ENCODE peak calls at places on chromosomes 6 and 20, in five cellular contexts. N is amniotic epithelial cell, Q is mesothelial cell of epicardium, T is activated T-cell treated with anti-CD3 and anti-CD28 coated beads for 1 hour, G is GM12865. U is an unnamed sample.
A peak's percentile ranks its signal among the peaks of the same experiment; 100 is the strongest.

GRCh38 chr6:166691199-166691598 is 64.1 kb upstream of the RPS6KA2 start:
- DNase-seq in N (peak; percentile 57), Q (no peak), T (no peak), G (no peak), U (no peak)

GRCh38 chr20:6006603-6006949 is 47.3 kb downstream of the LRRN4 start:
- DNase-seq in N (no peak), Q (no peak), G (no peak), T (no peak), U (no peak)

GRCh38 chr20:34891166-34892062 is 15.0 kb downstream of the ACSS2 start:
- DNase-seq in T (no peak), N (peak; percentile 84), Q (no peak), G (peak; percentile 9), U (no peak)

GRCh38 chr20:49501917-49502316 is 19.4 kb upstream of the KCNB1 start:
- DNase-seq in Q (no peak), N (peak; percentile 34), T (no peak), G (peak; percentile 24), U (no peak)

GRCh38 chr6:100349366-100349765 is 115.4 kb downstream of the SIM1 start:
- DNase-seq in T (no peak), N (no peak), Q (no peak), G (no peak), U (no peak)

GRCh38 chr6:134720353-134721094 is 229.4 kb downstream of the ALDH8A1 start:
- DNase-seq in T (no peak), N (peak; percentile 27), Q (no peak), G (no peak), U (no peak)

GRCh38 chr20:38799248-38799647 is 6.2 kb upstream of the PPP1R16B start:
- DNase-seq in N (no peak), T (no peak), G (no peak), Q (no peak), U (no peak)

GRCh38 chr6:141922898-141923297 is 209.8 kb upstream of the GJE1 start:
- DNase-seq in G (no peak), Q (no peak), T (no peak), N (no peak), U (no peak)

GRCh38 chr6:65709099-65709830 is 2.2 kb upstream of the EYS start:
- DNase-seq in N (no peak), G (no peak), Q (no peak), T (no peak), U (no peak)

GRCh38 chr6:108598316-108598863 is 37.7 kb downstream of the FOXO3 start:
- DNase-seq in Q (no peak), N (peak; percentile 88), G (peak; percentile 93), T (no peak), U (no peak)

GRCh38 chr6:37314803-37315515 is 38.8 kb upstream of the RNF8 start:
- DNase-seq in T (no peak), Q (no peak), G (peak; percentile 66), N (peak; percentile 86), U (no peak)

GRCh38 chr20:11166716-11167115 is 492.9 kb upstream of the JAG1 start:
- DNase-seq in Q (no peak), T (no peak), G (no peak), N (peak; percentile 21), U (no peak)

GRCh38 chr20:45630366-45630765 is 718 bp downstream of the WFDC9 start:
- DNase-seq in G (no peak), T (no peak), Q (no peak), N (peak; percentile 8), U (no peak)

GRCh38 chr6:154605207-154605877 is 94.9 kb upstream of the CNKSR3 start:
- DNase-seq in T (no peak), Q (no peak), N (no peak), G (peak; percentile 74), U (no peak)

GRCh38 chr6:169158182-169158573 is 95.5 kb downstream of the THBS2 start:
- DNase-seq in Q (no peak), T (no peak), G (no peak), N (no peak), U (no peak)

GRCh38 chr20:62363920-62364851 is 2.9 kb downstream of the LAMA5 start:
- DNase-seq in G (no peak), Q (no peak), N (peak; percentile 51), T (no peak), U (no peak)

GRCh38 chr6:6943411-6943810 is 164.3 kb upstream of the RREB1 start:
- DNase-seq in N (no peak), T (no peak), Q (no peak), G (no peak), U (no peak)

GRCh38 chr6:149031545-149032317 is 284.9 kb downstream of the UST start:
- DNase-seq in Q (no peak), T (no peak), N (peak; percentile 94), G (peak; percentile 62), U (peak; percentile 44)

GRCh38 chr6:97160280-97160679 is 122.7 kb downstream of the MMS22L start:
- DNase-seq in T (no peak), G (no peak), N (peak; percentile 19), Q (no peak), U (no peak)

GRCh38 chr6:37432590-37432915 is 468 bp upstream of the CMTR1 start:
- DNase-seq in Q (no peak), G (no peak), N (no peak), T (no peak), U (no peak)

GRCh38 chr20:44856847-44857448 is 28.6 kb upstream of the YWHAB start:
- DNase-seq in T (no peak), Q (no peak), G (peak; percentile 16), N (no peak), U (no peak)

GRCh38 chr6:139882977-139883728 is 508.7 kb upstream of the CITED2 start:
- DNase-seq in T (no peak), G (peak; percentile 14), Q (no peak), N (peak; percentile 45), U (no peak)